ENCODE peak calls at places on chromosomes 6 and 20, in nine cellular contexts. A is HCT116; F is posterior cingulate gyrus; E is MCF 10A; P is stimulated activated CD4-positive, alpha-beta T cell treated with anti-CD3 and anti-CD28 coated beads, Interleukin-1b, Interleukin-23, amount 100 ng/mL, for 1 hour; B is stimulated activated CD8-positive, alpha-beta memory T cell treated with anti-CD3 and anti-CD28 coated beads, Interleukin-7, amount 100 ng/mL, for 1 hour; O is left cardiac atrium; K is HTR-8/SVneo; M is astrocyte of the cerebellum. R is an unnamed sample.

GRCh38 chr6:10883312-10884244 is 1.7 kb upstream of the GCM2 start:
- DNase-seq in A (no peak), F (no peak), E (no peak), P (no peak), B (no peak), O (no peak), K (no peak), M (no peak), R (no peak)

GRCh38 chr6:45647341-45648138 is 269.8 kb upstream of the SUPT3H start:
- DNase-seq in A (no peak), F (no peak), E (no peak), P (no peak), B (no peak), O (no peak), K (no peak), M (no peak), R (no peak)

GRCh38 chr6:148509789-148510581 is 167.3 kb downstream of the SASH1 start:
- DNase-seq in A (no peak), F (no peak), E (peak; percentile 85), P (no peak), B (no peak), O (peak; percentile 66), K (peak; percentile 29), M (peak; percentile 94), R (no peak)

GRCh38 chr6:19127085-19127484 is 710.1 kb upstream of the ID4 start:
- DNase-seq in A (no peak), F (no peak), E (no peak), P (no peak), B (no peak), O (no peak), K (no peak), M (no peak), R (no peak)

GRCh38 chr6:99879431-99879830 is 114.6 kb downstream of the MCHR2 start:
- DNase-seq in A (no peak), F (no peak), E (no peak), P (no peak), B (no peak), O (no peak), K (no peak), M (no peak), R (no peak)

GRCh38 chr6:18260448-18261106 is 3.8 kb downstream of the DEK start:
- DNase-seq in A (no peak), F (no peak), E (peak; percentile 62), P (no peak), B (no peak), O (no peak), K (no peak), M (no peak), R (no peak)

GRCh38 chr6:168206186-168206585 is 113.4 kb downstream of the DACT2 start:
- DNase-seq in A (no peak), F (no peak), E (no peak), P (no peak), B (no peak), O (no peak), K (no peak), M (no peak), R (no peak)

GRCh38 chr6:6191476-6191875 is 129.0 kb downstream of the F13A1 start:
- DNase-seq in A (no peak), F (no peak), E (peak; percentile 32), P (no peak), B (no peak), O (no peak), K (no peak), M (no peak), R (no peak)

GRCh38 chr20:33181482-33182093 is 13.6 kb downstream of the BPIFA2 start:
- DNase-seq in A (no peak), F (no peak), E (no peak), P (no peak), B (no peak), O (no peak), K (no peak), M (no peak), R (no peak)

GRCh38 chr6:170286934-170287265 is 4.0 kb downstream of the DLL1 start:
- DNase-seq in A (no peak), F (no peak), E (no peak), P (no peak), B (no peak), O (no peak), K (no peak), M (no peak), R (no peak)

GRCh38 chr20:35129647-35130069 is 17.5 kb downstream of the EDEM2 start:
- DNase-seq in A (no peak), F (no peak), E (peak; percentile 69), P (no peak), B (no peak), O (no peak), K (no peak), M (no peak), R (no peak)

GRCh38 chr6:13573669-13574110 is 711 bp upstream of the SIRT5 start:
- DNase-seq in A (peak; percentile 18), F (peak; percentile 28), E (peak; percentile 45), P (no peak), B (no peak), O (peak; percentile 54), K (no peak), M (no peak), R (no peak)

GRCh38 chr20:23533161-23533560 is 35.1 kb downstream of the CST9L start:
- DNase-seq in A (no peak), F (no peak), E (no peak), P (no peak), B (no peak), O (no peak), K (no peak), M (no peak), R (no peak)

GRCh38 chr20:19427913-19428800 is 215.7 kb downstream of the SLC24A3 start:
- DNase-seq in A (no peak), F (no peak), E (no peak), P (no peak), B (no peak), O (no peak), K (no peak), M (no peak), R (no peak)

GRCh38 chr20:62926229-62927127 is at the start of gene DIDO1:
- DNase-seq in A (peak; percentile 69), F (peak; percentile 78), E (peak; percentile 82), P (peak; percentile 84), B (peak; percentile 75), O (peak; percentile 91), K (peak; percentile 100), M (peak; percentile 38), R (peak; percentile 84)

GRCh38 chr6:170184324-170184723 is 106.6 kb downstream of the DLL1 start:
- DNase-seq in A (no peak), F (no peak), E (no peak), P (no peak), B (no peak), O (no peak), K (no peak), M (no peak), R (no peak)

GRCh38 chr6:150666071-150666470 is 66.4 kb downstream of the PLEKHG1 start:
- DNase-seq in A (no peak), F (no peak), E (no peak), P (no peak), B (no peak), O (peak; percentile 28), K (no peak), M (peak; percentile 64), R (no peak)

GRCh38 chr20:38117635-38118034 is 47.4 kb downstream of the TGM2 start:
- DNase-seq in A (no peak), F (no peak), E (peak; percentile 43), P (no peak), B (no peak), O (no peak), K (peak; percentile 86), M (no peak), R (no peak)

GRCh38 chr6:50330963-50331362 is 281.2 kb upstream of the DEFB112 start:
- DNase-seq in A (no peak), F (no peak), E (no peak), P (no peak), B (no peak), O (no peak), K (no peak), M (no peak), R (peak; percentile 18)

GRCh38 chr20:37669062-37669772 is 24.6 kb upstream of the CTNNBL1 start:
- DNase-seq in A (no peak), F (no peak), E (peak; percentile 24), P (no peak), B (no peak), O (no peak), K (peak; percentile 78), M (no peak), R (no peak)

GRCh38 chr6:128482642-128483041 is 37.8 kb downstream of the PTPRK start:
- DNase-seq in A (no peak), F (no peak), E (no peak), P (no peak), B (no peak), O (no peak), K (no peak), M (no peak), R (no peak)

GRCh38 chr6:36677753-36678487 is 594 bp upstream of the CDKN1A start:
- DNase-seq in A (no peak), F (no peak), E (peak; percentile 49), P (no peak), B (no peak), O (no peak), K (no peak), M (no peak), R (no peak)

GRCh38 chr6:37820713-37821069 is 1.2 kb downstream of the ZFAND3 start:
- DNase-seq in A (no peak), F (no peak), E (no peak), P (no peak), B (no peak), O (no peak), K (no peak), M (no peak), R (no peak)

GRCh38 chr6:27280540-27281000 is 31.5 kb downstream of the POM121L2 start:
- DNase-seq in A (peak; percentile 35), F (no peak), E (peak; percentile 45), P (no peak), B (no peak), O (no peak), K (no peak), M (no peak), R (no peak)

GRCh38 chr20:6863798-6864201 is 96.3 kb downstream of the BMP2 start:
- DNase-seq in A (no peak), F (no peak), E (no peak), P (no peak), B (no peak), O (no peak), K (no peak), M (no peak), R (no peak)

GRCh38 chr6:88499845-88500699 is 333.9 kb upstream of the CNR1 start:
- DNase-seq in A (no peak), F (no peak), E (no peak), P (no peak), B (no peak), O (no peak), K (no peak), M (no peak), R (no peak)

GRCh38 chr6:128063850-128064539 is 163.1 kb upstream of the THEMIS start:
- DNase-seq in A (no peak), F (no peak), E (no peak), P (no peak), B (no peak), O (no peak), K (no peak), M (no peak), R (no peak)

GRCh38 chr6:110761371-110761770 is 53.9 kb downstream of the CDK19 start:
- DNase-seq in A (no peak), F (no peak), E (no peak), P (no peak), B (no peak), O (no peak), K (no peak), M (no peak), R (no peak)

GRCh38 chr6:27126815-27127537 is 120.5 kb upstream of the PRSS16 start:
- DNase-seq in A (peak; percentile 85), F (peak; percentile 73), E (peak; percentile 91), P (no peak), B (peak; percentile 42), O (peak; percentile 93), K (peak; percentile 71), M (peak; percentile 87), R (peak; percentile 10)